ENCODE peak calls at places on chromosomes 5 and 9, in eight cellular contexts. One of them, this sample, is unnamed.

GRCh38 chr5:137453476-137454080 is 45.5 kb downstream of the SPOCK1 start:
- DNase-seq in gastrocnemius medialis: no peak
- DNase-seq in pancreas: no peak
- DNase-seq in stomach: no peak
- DNase-seq in lung: no peak
- DNase-seq in H9: no peak
- DNase-seq in uterus: no peak
- DNase-seq in heart left ventricle: no peak
- DNase-seq in this sample: no peak

GRCh38 chr9:123713282-123713681 is 216.6 kb downstream of the DENND1A start:
- DNase-seq in gastrocnemius medialis: no peak
- DNase-seq in pancreas: no peak
- DNase-seq in stomach: no peak
- DNase-seq in lung: no peak
- DNase-seq in H9: no peak
- DNase-seq in uterus: no peak
- DNase-seq in heart left ventricle: no peak
- DNase-seq in this sample: no peak

GRCh38 chr5:10863763-10864383 is 102.8 kb upstream of the DAP start:
- DNase-seq in gastrocnemius medialis: no peak
- DNase-seq in pancreas: peak
- DNase-seq in stomach: peak
- DNase-seq in lung: peak
- DNase-seq in H9: peak
- DNase-seq in uterus: no peak
- DNase-seq in heart left ventricle: no peak
- DNase-seq in this sample: no peak

GRCh38 chr5:133876266-133876665 is 92.2 kb downstream of the C5orf15 start:
- DNase-seq in gastrocnemius medialis: no peak
- DNase-seq in pancreas: no peak
- DNase-seq in stomach: no peak
- DNase-seq in lung: no peak
- DNase-seq in H9: no peak
- DNase-seq in uterus: no peak
- DNase-seq in heart left ventricle: no peak
- DNase-seq in this sample: no peak

GRCh38 chr9:35287986-35288515 is 126.2 kb downstream of the UNC13B start:
- DNase-seq in gastrocnemius medialis: no peak
- DNase-seq in pancreas: no peak
- DNase-seq in stomach: no peak
- DNase-seq in lung: no peak
- DNase-seq in H9: no peak
- DNase-seq in uterus: no peak
- DNase-seq in heart left ventricle: no peak
- DNase-seq in this sample: no peak

GRCh38 chr5:76582252-76583162 is 40.7 kb downstream of the F2RL2 start:
- DNase-seq in gastrocnemius medialis: no peak
- DNase-seq in pancreas: no peak
- DNase-seq in stomach: no peak
- DNase-seq in lung: no peak
- DNase-seq in H9: no peak
- DNase-seq in uterus: no peak
- DNase-seq in heart left ventricle: no peak
- DNase-seq in this sample: no peak

GRCh38 chr9:78118742-78119473 is 87.3 kb upstream of the GNAQ start:
- DNase-seq in gastrocnemius medialis: no peak
- DNase-seq in pancreas: no peak
- DNase-seq in stomach: no peak
- DNase-seq in lung: no peak
- DNase-seq in H9: no peak
- DNase-seq in uterus: no peak
- DNase-seq in heart left ventricle: no peak
- DNase-seq in this sample: no peak

GRCh38 chr9:18442629-18443491 is 31.1 kb upstream of the ADAMTSL1 start:
- DNase-seq in gastrocnemius medialis: peak
- DNase-seq in pancreas: peak
- DNase-seq in stomach: peak
- DNase-seq in lung: peak
- DNase-seq in H9: peak
- DNase-seq in uterus: peak
- DNase-seq in heart left ventricle: peak
- DNase-seq in this sample: peak

GRCh38 chr5:57724836-57725235 is 242.2 kb upstream of the ACTBL2 start:
- DNase-seq in gastrocnemius medialis: no peak
- DNase-seq in pancreas: no peak
- DNase-seq in stomach: no peak
- DNase-seq in lung: no peak
- DNase-seq in H9: no peak
- DNase-seq in uterus: no peak
- DNase-seq in heart left ventricle: no peak
- DNase-seq in this sample: no peak

GRCh38 chr9:103991698-103992097 is 102.4 kb upstream of the SMC2 start:
- DNase-seq in gastrocnemius medialis: no peak
- DNase-seq in pancreas: no peak
- DNase-seq in stomach: no peak
- DNase-seq in lung: no peak
- DNase-seq in H9: no peak
- DNase-seq in uterus: no peak
- DNase-seq in heart left ventricle: no peak
- DNase-seq in this sample: no peak

GRCh38 chr9:133733074-133733408 is 5.1 kb downstream of the SARDH start:
- DNase-seq in gastrocnemius medialis: no peak
- DNase-seq in pancreas: no peak
- DNase-seq in stomach: peak
- DNase-seq in lung: no peak
- DNase-seq in H9: no peak
- DNase-seq in uterus: no peak
- DNase-seq in heart left ventricle: no peak
- DNase-seq in this sample: no peak

GRCh38 chr5:172283020-172283861 is at the start of gene UBTD2:
- DNase-seq in gastrocnemius medialis: peak
- DNase-seq in pancreas: peak
- DNase-seq in stomach: peak
- DNase-seq in lung: peak
- DNase-seq in H9: peak
- DNase-seq in uterus: peak
- DNase-seq in heart left ventricle: peak
- DNase-seq in this sample: peak

GRCh38 chr5:151227918-151228447 is 4.1 kb upstream of the CCDC69 start:
- DNase-seq in gastrocnemius medialis: peak
- DNase-seq in pancreas: no peak
- DNase-seq in stomach: no peak
- DNase-seq in lung: no peak
- DNase-seq in H9: no peak
- DNase-seq in uterus: no peak
- DNase-seq in heart left ventricle: no peak
- DNase-seq in this sample: no peak

GRCh38 chr5:74766348-74766886 is 500 bp downstream of the GFM2 start:
- DNase-seq in gastrocnemius medialis: no peak
- DNase-seq in pancreas: no peak
- DNase-seq in stomach: no peak
- DNase-seq in lung: no peak
- DNase-seq in H9: no peak
- DNase-seq in uterus: no peak
- DNase-seq in heart left ventricle: no peak
- DNase-seq in this sample: no peak

GRCh38 chr9:124174385-124174784 is 83.4 kb upstream of the NEK6 start:
- DNase-seq in gastrocnemius medialis: no peak
- DNase-seq in pancreas: no peak
- DNase-seq in stomach: no peak
- DNase-seq in lung: no peak
- DNase-seq in H9: no peak
- DNase-seq in uterus: no peak
- DNase-seq in heart left ventricle: no peak
- DNase-seq in this sample: no peak

GRCh38 chr5:158695595-158696330 is 404.0 kb downstream of the EBF1 start:
- DNase-seq in gastrocnemius medialis: peak
- DNase-seq in pancreas: peak
- DNase-seq in stomach: peak
- DNase-seq in lung: peak
- DNase-seq in H9: peak
- DNase-seq in uterus: peak
- DNase-seq in heart left ventricle: peak
- DNase-seq in this sample: peak

GRCh38 chr5:177500685-177501522 is 3.5 kb upstream of the PDLIM7 start:
- DNase-seq in gastrocnemius medialis: peak
- DNase-seq in pancreas: peak
- DNase-seq in stomach: peak
- DNase-seq in lung: peak
- DNase-seq in H9: peak
- DNase-seq in uterus: peak
- DNase-seq in heart left ventricle: peak
- DNase-seq in this sample: peak

GRCh38 chr9:80554856-80555255 is 983.1 kb downstream of the TLE4 start:
- DNase-seq in gastrocnemius medialis: no peak
- DNase-seq in pancreas: no peak
- DNase-seq in stomach: no peak
- DNase-seq in lung: no peak
- DNase-seq in H9: no peak
- DNase-seq in uterus: no peak
- DNase-seq in heart left ventricle: no peak
- DNase-seq in this sample: no peak

GRCh38 chr5:38077652-38078051 is 180.7 kb upstream of the EGFLAM start:
- DNase-seq in gastrocnemius medialis: no peak
- DNase-seq in pancreas: no peak
- DNase-seq in stomach: no peak
- DNase-seq in lung: no peak
- DNase-seq in H9: no peak
- DNase-seq in uterus: no peak
- DNase-seq in heart left ventricle: no peak
- DNase-seq in this sample: no peak

GRCh38 chr5:81922790-81923398 is 48.9 kb upstream of the ATG10 start:
- DNase-seq in gastrocnemius medialis: no peak
- DNase-seq in pancreas: no peak
- DNase-seq in stomach: no peak
- DNase-seq in lung: no peak
- DNase-seq in H9: no peak
- DNase-seq in uterus: no peak
- DNase-seq in heart left ventricle: no peak
- DNase-seq in this sample: no peak

GRCh38 chr9:4339357-4339756 is 39.5 kb upstream of the GLIS3 start:
- DNase-seq in gastrocnemius medialis: peak
- DNase-seq in pancreas: peak
- DNase-seq in stomach: peak
- DNase-seq in lung: peak
- DNase-seq in H9: peak
- DNase-seq in uterus: peak
- DNase-seq in heart left ventricle: peak
- DNase-seq in this sample: peak

GRCh38 chr5:143977891-143978448 is 166.0 kb downstream of the HMHB1 start:
- DNase-seq in gastrocnemius medialis: no peak
- DNase-seq in pancreas: no peak
- DNase-seq in stomach: no peak
- DNase-seq in lung: no peak
- DNase-seq in H9: no peak
- DNase-seq in uterus: no peak
- DNase-seq in heart left ventricle: no peak
- DNase-seq in this sample: no peak

GRCh38 chr9:135279385-135279784 is 191.9 kb downstream of the OLFM1 start:
- DNase-seq in gastrocnemius medialis: no peak
- DNase-seq in pancreas: no peak
- DNase-seq in stomach: no peak
- DNase-seq in lung: no peak
- DNase-seq in H9: no peak
- DNase-seq in uterus: no peak
- DNase-seq in heart left ventricle: no peak
- DNase-seq in this sample: no peak

GRCh38 chr9:89529243-89530030 is 31.5 kb upstream of the SEMA4D start:
- DNase-seq in gastrocnemius medialis: no peak
- DNase-seq in pancreas: no peak
- DNase-seq in stomach: no peak
- DNase-seq in lung: no peak
- DNase-seq in H9: no peak
- DNase-seq in uterus: no peak
- DNase-seq in heart left ventricle: no peak
- DNase-seq in this sample: no peak

GRCh38 chr5:169557838-169558237 is 25.7 kb upstream of the SPDL1 start:
- DNase-seq in gastrocnemius medialis: no peak
- DNase-seq in pancreas: no peak
- DNase-seq in stomach: no peak
- DNase-seq in lung: no peak
- DNase-seq in H9: no peak
- DNase-seq in uterus: no peak
- DNase-seq in heart left ventricle: no peak
- DNase-seq in this sample: no peak
- H3K27ac ChIP-seq in gastrocnemius medialis: no peak
- H3K27ac ChIP-seq in pancreas: no peak
- H3K27ac ChIP-seq in stomach: no peak
- H3K27ac ChIP-seq in lung: no peak
- H3K27ac ChIP-seq in H9: no peak
- H3K27ac ChIP-seq in uterus: no peak
- H3K27ac ChIP-seq in heart left ventricle: no peak
- H3K27ac ChIP-seq in this sample: no peak

GRCh38 chr5:78755822-78756429 is 107.4 kb upstream of the LHFPL2 start:
- DNase-seq in gastrocnemius medialis: no peak
- DNase-seq in pancreas: no peak
- DNase-seq in stomach: no peak
- DNase-seq in lung: no peak
- DNase-seq in H9: no peak
- DNase-seq in uterus: no peak
- DNase-seq in heart left ventricle: no peak
- DNase-seq in this sample: no peak
- H3K27ac ChIP-seq in gastrocnemius medialis: no peak
- H3K27ac ChIP-seq in pancreas: no peak
- H3K27ac ChIP-seq in stomach: no peak
- H3K27ac ChIP-seq in lung: no peak
- H3K27ac ChIP-seq in H9: no peak
- H3K27ac ChIP-seq in uterus: no peak
- H3K27ac ChIP-seq in heart left ventricle: no peak
- H3K27ac ChIP-seq in this sample: no peak

GRCh38 chr5:58825899-58826298 is 243.0 kb downstream of the RAB3C start:
- DNase-seq in gastrocnemius medialis: no peak
- DNase-seq in pancreas: no peak
- DNase-seq in stomach: no peak
- DNase-seq in lung: no peak
- DNase-seq in H9: no peak
- DNase-seq in uterus: no peak
- DNase-seq in heart left ventricle: no peak
- DNase-seq in this sample: no peak

GRCh38 chr5:58828145-58828544 is 245.3 kb downstream of the RAB3C start:
- DNase-seq in gastrocnemius medialis: no peak
- DNase-seq in pancreas: no peak
- DNase-seq in stomach: no peak
- DNase-seq in lung: no peak
- DNase-seq in H9: no peak
- DNase-seq in uterus: no peak
- DNase-seq in heart left ventricle: no peak
- DNase-seq in this sample: no peak
- H3K27ac ChIP-seq in gastrocnemius medialis: no peak
- H3K27ac ChIP-seq in pancreas: no peak
- H3K27ac ChIP-seq in stomach: no peak
- H3K27ac ChIP-seq in lung: no peak
- H3K27ac ChIP-seq in H9: no peak
- H3K27ac ChIP-seq in uterus: no peak
- H3K27ac ChIP-seq in heart left ventricle: no peak
- H3K27ac ChIP-seq in this sample: no peak

DNA sequence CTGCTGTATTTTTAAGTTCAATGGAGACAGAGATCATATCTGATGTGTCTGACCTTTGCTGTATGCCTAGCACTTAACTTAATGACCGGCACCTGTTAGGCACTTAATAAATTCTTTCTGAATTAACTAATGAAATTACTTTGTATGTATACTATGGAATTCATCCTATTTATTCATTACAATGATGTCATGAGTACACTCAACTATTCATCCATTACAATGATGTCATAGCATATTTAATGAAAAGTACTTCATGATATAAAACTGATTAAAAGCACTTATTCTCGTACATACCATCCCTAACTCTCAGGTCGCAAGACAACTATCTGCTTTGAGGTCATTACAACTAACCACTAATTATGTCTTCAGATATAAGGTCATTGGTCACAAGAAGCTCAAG is 1131.6 kb downstream of the DTWD2 start:
- DNase-seq in gastrocnemius medialis: no peak
- DNase-seq in pancreas: no peak
- DNase-seq in stomach: no peak
- DNase-seq in lung: no peak
- DNase-seq in H9: no peak
- DNase-seq in uterus: no peak
- DNase-seq in heart left ventricle: no peak
- DNase-seq in this sample: no peak
- H3K27ac ChIP-seq in gastrocnemius medialis: no peak
- H3K27ac ChIP-seq in pancreas: no peak
- H3K27ac ChIP-seq in stomach: no peak
- H3K27ac ChIP-seq in lung: no peak
- H3K27ac ChIP-seq in H9: no peak
- H3K27ac ChIP-seq in uterus: no peak
- H3K27ac ChIP-seq in heart left ventricle: no peak
- H3K27ac ChIP-seq in this sample: no peak

This sample was measured in right atrium auricular region.